ENCODE peak calls at places on chromosome 13, in six cellular contexts. I, A, D, J, Y and R are unnamed samples.
A peak's percentile ranks its signal among the peaks of the same experiment; 100 is the strongest.

GRCh38 chr13:55937180-55937579 is 1203.5 kb upstream of the PRR20A start:
- DNase-seq in I (no peak), A (no peak), J (no peak), D (no peak), Y (no peak), R (no peak)

GRCh38 chr13:60467098-60467497 is 70.1 kb downstream of the TDRD3 start:
- DNase-seq in Y (no peak), D (no peak), I (no peak), A (no peak), J (no peak), R (no peak)

GRCh38 chr13:113126265-113127150 is 3.9 kb downstream of the F10 start:
- DNase-seq in A (no peak), D (no peak), Y (no peak), I (no peak), J (no peak), R (no peak)

GRCh38 chr13:105336706-105337582 is 1198.5 kb downstream of the EFNB2 start:
- DNase-seq in A (no peak), I (no peak), Y (no peak), D (no peak), J (no peak), R (no peak)

GRCh38 chr13:79538757-79539156 is 57.8 kb downstream of the NDFIP2 start:
- DNase-seq in I (no peak), A (no peak), D (no peak), Y (no peak), J (no peak), R (no peak)

GRCh38 chr13:106522898-106523525 is 12.4 kb downstream of the EFNB2 start:
- DNase-seq in J (no peak), D (peak; percentile 39), I (no peak), A (no peak), Y (no peak), R (no peak)

GRCh38 chr13:97275265-97275664 is 53.1 kb downstream of the MBNL2 start:
- DNase-seq in A (no peak), Y (peak; percentile 41), J (no peak), I (no peak), D (peak; percentile 75), R (peak; percentile 92)

GRCh38 chr13:100280681-100281080 is 191.8 kb downstream of the PCCA start:
- DNase-seq in D (no peak), J (no peak), A (no peak), Y (no peak), I (no peak), R (peak; percentile 38)

GRCh38 chr13:35388979-35389378 is 87.5 kb downstream of the MAB21L1 start:
- DNase-seq in A (no peak), Y (no peak), I (no peak), D (no peak), J (peak; percentile 2), R (peak; percentile 4)

GRCh38 chr13:99827011-99827410 is 144.6 kb downstream of the ZIC5 start:
- DNase-seq in D (peak; percentile 71), Y (no peak), A (no peak), I (no peak), J (no peak), R (no peak)

GRCh38 chr13:77860621-77861020 is 58.0 kb downstream of the EDNRB start:
- DNase-seq in Y (no peak), I (no peak), A (no peak), J (no peak), D (peak; percentile 44), R (peak; percentile 82)

GRCh38 chr13:76809369-76809768 is 76.8 kb downstream of the KCTD12 start:
- DNase-seq in I (no peak), A (no peak), Y (no peak), J (no peak), D (peak; percentile 57), R (no peak)

GRCh38 chr13:106109391-106109791 is 426.1 kb downstream of the EFNB2 start:
- DNase-seq in D (no peak), J (no peak), A (no peak), I (no peak), Y (no peak), R (peak; percentile 31)

GRCh38 chr13:72194531-72194930 is 327.5 kb upstream of the DACH1 start:
- DNase-seq in A (no peak), J (no peak), D (peak; percentile 61), I (no peak), Y (no peak), R (no peak)

GRCh38 chr13:114101831-114102520 is 30.4 kb downstream of the RASA3 start:
- DNase-seq in Y (no peak), I (no peak), J (peak; percentile 37), D (no peak), A (no peak), R (no peak)

GRCh38 chr13:65679240-65679639 is 1550.9 kb downstream of the PCDH9 start:
- DNase-seq in J (no peak), D (no peak), A (no peak), Y (no peak), I (no peak), R (no peak)

GRCh38 chr13:103031332-103031873 is 34.8 kb downstream of the SLC10A2 start:
- DNase-seq in I (no peak), J (no peak), Y (peak; percentile 67), A (peak; percentile 87), D (no peak), R (no peak)

GRCh38 chr13:28655566-28655965 is 3.4 kb upstream of the POMP start:
- DNase-seq in I (no peak), A (no peak), D (no peak), J (no peak), Y (no peak), R (peak; percentile 85)

GRCh38 chr13:38641164-38641948 is 45.5 kb upstream of the FREM2 start:
- DNase-seq in Y (no peak), D (peak; percentile 36), J (peak; percentile 5), I (peak; percentile 22), A (no peak), R (peak; percentile 39)

GRCh38 chr13:38135590-38135989 is 214.1 kb upstream of the UFM1 start:
- DNase-seq in J (no peak), I (no peak), Y (no peak), D (peak; percentile 14), A (no peak), R (no peak)

GRCh38 chr13:41842029-41842428 is 118.9 kb downstream of the VWA8 start:
- DNase-seq in J (no peak), Y (no peak), I (no peak), D (no peak), A (no peak), R (no peak)

GRCh38 chr13:80074811-80075210 is 266.1 kb downstream of the SPRY2 start:
- DNase-seq in J (no peak), I (no peak), Y (no peak), A (no peak), D (no peak), R (no peak)

GRCh38 chr13:111396457-111396856 is 76.0 kb downstream of the TEX29 start:
- DNase-seq in Y (no peak), D (no peak), A (no peak), I (no peak), J (no peak), R (no peak)

GRCh38 chr13:49858183-49858856 is 65.8 kb upstream of the KPNA3 start:
- DNase-seq in I (no peak), Y (peak; percentile 96), A (no peak), D (peak; percentile 86), J (no peak), R (peak; percentile 96)

GRCh38 chr13:41111454-41111853 is 21.1 kb downstream of the KBTBD6 start:
- DNase-seq in A (no peak), Y (no peak), D (no peak), J (no peak), I (no peak), R (peak; percentile 44)

DNA sequence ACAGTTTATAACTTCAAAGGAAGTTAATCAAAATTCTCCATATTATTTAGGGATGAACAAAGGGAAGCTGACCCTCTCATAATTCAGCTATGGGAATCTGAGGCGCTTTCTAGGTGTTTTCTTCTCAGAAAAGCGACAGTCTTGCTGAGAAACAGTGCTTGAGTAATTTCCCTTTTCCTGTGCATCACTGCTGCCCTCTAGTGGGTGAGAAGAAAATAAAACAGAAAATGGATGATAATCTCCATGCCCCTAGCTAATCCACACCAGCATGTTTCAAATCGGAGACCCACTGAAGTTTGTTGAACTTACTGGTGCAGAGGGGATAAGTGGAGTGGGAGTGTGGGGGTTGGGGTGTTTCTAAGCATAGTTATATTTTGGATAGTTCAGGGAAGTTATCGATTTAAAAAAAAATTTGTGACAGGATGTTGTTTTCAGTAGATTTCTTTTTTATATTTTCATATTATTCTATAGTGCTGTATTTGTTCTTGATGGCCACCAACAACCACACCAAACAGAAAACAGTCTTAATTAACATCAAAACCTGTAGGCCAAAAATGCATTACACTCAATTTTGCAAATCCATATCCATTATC is 21.4 kb downstream of the LCP1 start:
- DNase-seq in A (peak; percentile 69), D (peak; percentile 57), J (peak; percentile 75), I (peak; percentile 79), Y (no peak), R (peak; percentile 62)
- H3K9me2 ChIP-seq in A (no peaks in the 10 kb centered on the region), D (no peaks in the 10 kb centered on the region), J (no peaks in the 10 kb centered on the region), I (no peaks in the 10 kb centered on the region), Y (no peaks in the 10 kb centered on the region), R (no peaks in the 10 kb centered on the region)

GRCh38 chr13:91142572-91142971 is 204.9 kb upstream of the MIR17HG start:
- DNase-seq in Y (peak; percentile 53), J (no peak), D (peak; percentile 71), I (no peak), A (no peak), R (peak; percentile 26)
- H3K4me3 ChIP-seq in Y (no peak overlapping the region), J (no peak overlapping the region), D (no peak overlapping the region), I (no peak overlapping the region), A (no peak overlapping the region), R (no peak overlapping the region)

GRCh38 chr13:51765142-51765515 is 38.8 kb downstream of the DHRS12 start:
- DNase-seq in J (no peak), A (no peak), Y (no peak), D (no peak), I (no peak), R (no peak)
- H2AFZ ChIP-seq in J (no peak overlapping the region), A (no peak overlapping the region), Y (no peak overlapping the region), D (no peak overlapping the region), I (no peak overlapping the region), R (no peak overlapping the region)

DNA sequence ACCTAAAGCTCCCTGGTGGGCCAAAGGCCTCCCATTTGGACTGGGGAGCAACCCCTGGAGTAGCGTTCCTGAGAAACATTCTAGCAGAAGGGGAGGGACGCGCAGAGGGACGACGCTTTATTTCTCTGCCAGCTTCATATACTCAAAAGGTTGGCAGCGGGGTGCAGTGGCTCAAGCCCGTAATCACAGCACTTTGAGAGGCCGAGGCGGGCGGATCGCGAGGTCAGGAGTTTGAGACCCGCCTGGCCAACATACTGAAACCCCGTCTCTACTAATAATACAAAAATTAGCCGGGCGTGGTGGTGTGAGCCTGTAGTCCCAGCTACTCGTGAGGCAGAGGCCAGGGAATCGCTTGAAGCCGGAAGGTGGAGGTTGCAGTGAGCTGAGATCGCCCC is 16.8 kb downstream of the RB1 start:
- DNase-seq in J (no peak), I (no peak), A (no peak), D (no peak), Y (no peak), R (no peak)
- H3K9me2 ChIP-seq in J (no peaks in the 10 kb centered on the region), I (no peaks in the 10 kb centered on the region), A (no peaks in the 10 kb centered on the region), D (no peaks in the 10 kb centered on the region), Y (no peaks in the 10 kb centered on the region), R (no peaks in the 10 kb centered on the region)

DNA sequence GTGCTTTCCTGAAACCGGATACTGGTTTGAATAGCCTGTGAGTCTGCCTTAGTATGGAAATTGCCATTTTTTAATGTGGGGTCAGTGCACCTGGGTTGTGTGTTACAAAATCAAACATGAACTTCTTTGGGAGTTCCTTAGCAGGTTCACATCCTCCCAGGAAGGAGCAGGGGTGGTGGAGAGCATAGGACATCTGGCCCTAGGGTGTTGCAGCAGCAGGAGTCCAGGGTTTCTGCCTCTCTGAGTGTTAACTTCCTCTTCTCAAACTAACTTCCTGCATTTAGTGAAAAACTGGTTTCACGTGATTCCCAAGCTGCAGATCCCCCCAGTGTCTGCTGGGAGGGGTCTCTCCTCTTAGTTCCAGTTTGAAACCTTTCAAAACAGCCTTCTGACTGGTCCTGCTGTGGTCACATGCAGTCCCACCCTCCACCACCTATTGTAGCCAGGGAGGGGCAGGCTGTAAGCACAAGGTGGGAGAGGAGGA is 7.2 kb downstream of the RNASEH2B start:
- DNase-seq in D (no peak), I (no peak), A (peak; percentile 84), Y (no peak), J (no peak), R (no peak)
- H3K4me3 ChIP-seq in D (no peak overlapping the region), I (no peak overlapping the region), A (peak overlapping the region; percentile 41), Y (no peak overlapping the region), J (no peak overlapping the region), R (no peak overlapping the region)